ENCODE peak calls at places on chromosomes 3 and 15, in five cellular contexts. One of them, this sample, is unnamed.

GRCh38 chr3:15319575-15319974 is 12.8 kb downstream of the SH3BP5 start:
- DNase-seq in nephron progenitor cell: no peak
- DNase-seq in A549: no peak
- DNase-seq in activated T-helper 1 cell treated with anti-CD3 and anti-CD28 coated beads, Interleukin-12 subunit alpha, Interleukin-12 subunit beta, Interleukin-2, Interleukin-4 antibody, amounts not matched to agents 30 ng/mL and 10 ng/mL and 1 ng/mL, durations not matched to agents 14 hours and 24 hours and 36 hours: no peak
- DNase-seq in HFFc6: peak
- DNase-seq in this sample: peak

GRCh38 chr3:168442502-168442901 is 346.8 kb upstream of the GOLIM4 start:
- DNase-seq in nephron progenitor cell: no peak
- DNase-seq in A549: no peak
- DNase-seq in activated T-helper 1 cell treated with anti-CD3 and anti-CD28 coated beads, Interleukin-12 subunit alpha, Interleukin-12 subunit beta, Interleukin-2, Interleukin-4 antibody, amounts not matched to agents 30 ng/mL and 10 ng/mL and 1 ng/mL, durations not matched to agents 14 hours and 24 hours and 36 hours: no peak
- DNase-seq in HFFc6: no peak
- DNase-seq in this sample: no peak

GRCh38 chr3:77039606-77040553 is at the start of gene ROBO2:
- DNase-seq in nephron progenitor cell: peak
- DNase-seq in A549: no peak
- DNase-seq in activated T-helper 1 cell treated with anti-CD3 and anti-CD28 coated beads, Interleukin-12 subunit alpha, Interleukin-12 subunit beta, Interleukin-2, Interleukin-4 antibody, amounts not matched to agents 30 ng/mL and 10 ng/mL and 1 ng/mL, durations not matched to agents 14 hours and 24 hours and 36 hours: no peak
- DNase-seq in HFFc6: no peak
- DNase-seq in this sample: peak

GRCh38 chr3:114669614-114670013 is 375.8 kb downstream of the TIGIT start:
- DNase-seq in nephron progenitor cell: no peak
- DNase-seq in A549: no peak
- DNase-seq in activated T-helper 1 cell treated with anti-CD3 and anti-CD28 coated beads, Interleukin-12 subunit alpha, Interleukin-12 subunit beta, Interleukin-2, Interleukin-4 antibody, amounts not matched to agents 30 ng/mL and 10 ng/mL and 1 ng/mL, durations not matched to agents 14 hours and 24 hours and 36 hours: no peak
- DNase-seq in HFFc6: no peak
- DNase-seq in this sample: no peak

GRCh38 chr3:193574488-193575072 is 18.4 kb upstream of the OPA1 start:
- DNase-seq in nephron progenitor cell: no peak
- DNase-seq in A549: no peak
- DNase-seq in activated T-helper 1 cell treated with anti-CD3 and anti-CD28 coated beads, Interleukin-12 subunit alpha, Interleukin-12 subunit beta, Interleukin-2, Interleukin-4 antibody, amounts not matched to agents 30 ng/mL and 10 ng/mL and 1 ng/mL, durations not matched to agents 14 hours and 24 hours and 36 hours: no peak
- DNase-seq in HFFc6: no peak
- DNase-seq in this sample: no peak

GRCh38 chr3:168956087-168956486 is 707.4 kb downstream of the MECOM start:
- DNase-seq in nephron progenitor cell: no peak
- DNase-seq in A549: no peak
- DNase-seq in activated T-helper 1 cell treated with anti-CD3 and anti-CD28 coated beads, Interleukin-12 subunit alpha, Interleukin-12 subunit beta, Interleukin-2, Interleukin-4 antibody, amounts not matched to agents 30 ng/mL and 10 ng/mL and 1 ng/mL, durations not matched to agents 14 hours and 24 hours and 36 hours: no peak
- DNase-seq in HFFc6: no peak
- DNase-seq in this sample: peak

GRCh38 chr3:172208586-172209332 is 169.4 kb downstream of the FNDC3B start:
- DNase-seq in nephron progenitor cell: peak
- DNase-seq in A549: no peak
- DNase-seq in activated T-helper 1 cell treated with anti-CD3 and anti-CD28 coated beads, Interleukin-12 subunit alpha, Interleukin-12 subunit beta, Interleukin-2, Interleukin-4 antibody, amounts not matched to agents 30 ng/mL and 10 ng/mL and 1 ng/mL, durations not matched to agents 14 hours and 24 hours and 36 hours: no peak
- DNase-seq in HFFc6: no peak
- DNase-seq in this sample: no peak

GRCh38 chr3:133837487-133838295 is 32.1 kb downstream of the SRPRB start:
- DNase-seq in nephron progenitor cell: no peak
- DNase-seq in A549: no peak
- DNase-seq in activated T-helper 1 cell treated with anti-CD3 and anti-CD28 coated beads, Interleukin-12 subunit alpha, Interleukin-12 subunit beta, Interleukin-2, Interleukin-4 antibody, amounts not matched to agents 30 ng/mL and 10 ng/mL and 1 ng/mL, durations not matched to agents 14 hours and 24 hours and 36 hours: no peak
- DNase-seq in HFFc6: no peak
- DNase-seq in this sample: no peak

GRCh38 chr15:66387176-66388056 is 704 bp downstream of the MAP2K1 start:
- DNase-seq in nephron progenitor cell: peak
- DNase-seq in A549: peak
- DNase-seq in activated T-helper 1 cell treated with anti-CD3 and anti-CD28 coated beads, Interleukin-12 subunit alpha, Interleukin-12 subunit beta, Interleukin-2, Interleukin-4 antibody, amounts not matched to agents 30 ng/mL and 10 ng/mL and 1 ng/mL, durations not matched to agents 14 hours and 24 hours and 36 hours: peak
- DNase-seq in HFFc6: peak
- DNase-seq in this sample: peak

GRCh38 chr3:4750306-4751056 is 228.8 kb upstream of the BHLHE40 start:
- DNase-seq in nephron progenitor cell: no peak
- DNase-seq in A549: no peak
- DNase-seq in activated T-helper 1 cell treated with anti-CD3 and anti-CD28 coated beads, Interleukin-12 subunit alpha, Interleukin-12 subunit beta, Interleukin-2, Interleukin-4 antibody, amounts not matched to agents 30 ng/mL and 10 ng/mL and 1 ng/mL, durations not matched to agents 14 hours and 24 hours and 36 hours: no peak
- DNase-seq in HFFc6: peak
- DNase-seq in this sample: peak

GRCh38 chr3:177905895-177906511 is 630.2 kb upstream of the KCNMB2 start:
- DNase-seq in nephron progenitor cell: no peak
- DNase-seq in A549: no peak
- DNase-seq in activated T-helper 1 cell treated with anti-CD3 and anti-CD28 coated beads, Interleukin-12 subunit alpha, Interleukin-12 subunit beta, Interleukin-2, Interleukin-4 antibody, amounts not matched to agents 30 ng/mL and 10 ng/mL and 1 ng/mL, durations not matched to agents 14 hours and 24 hours and 36 hours: no peak
- DNase-seq in HFFc6: peak
- DNase-seq in this sample: peak

GRCh38 chr3:64743166-64743565 is 55.4 kb upstream of the ADAMTS9 start:
- DNase-seq in nephron progenitor cell: no peak
- DNase-seq in A549: no peak
- DNase-seq in activated T-helper 1 cell treated with anti-CD3 and anti-CD28 coated beads, Interleukin-12 subunit alpha, Interleukin-12 subunit beta, Interleukin-2, Interleukin-4 antibody, amounts not matched to agents 30 ng/mL and 10 ng/mL and 1 ng/mL, durations not matched to agents 14 hours and 24 hours and 36 hours: no peak
- DNase-seq in HFFc6: no peak
- DNase-seq in this sample: no peak